ENCODE peak calls at places on chromosome 21, in four cellular contexts. One of them, this sample, is unnamed.

GRCh38 chr21:36079010-36079649 is 9.3 kb downstream of the CBR1 start:
- DNase-seq in K562: peak
- DNase-seq in breast epithelium: no peak
- DNase-seq in GM12892: no peak
- DNase-seq in this sample: no peak

GRCh38 chr21:24280591-24280990 is 1326.7 kb downstream of the MRPL39 start:
- DNase-seq in K562: no peak
- DNase-seq in breast epithelium: no peak
- DNase-seq in GM12892: no peak
- DNase-seq in this sample: no peak

GRCh38 chr21:33670076-33670475 is 27.8 kb downstream of the ITSN1 start:
- DNase-seq in K562: no peak
- DNase-seq in breast epithelium: no peak
- DNase-seq in GM12892: no peak
- DNase-seq in this sample: no peak

GRCh38 chr21:34904526-34905298 is 144.4 kb downstream of the RUNX1 start:
- DNase-seq in K562: peak
- DNase-seq in breast epithelium: no peak
- DNase-seq in GM12892: no peak
- DNase-seq in this sample: no peak

GRCh38 chr21:14866859-14867560 is 197.8 kb downstream of the NRIP1 start:
- DNase-seq in K562: no peak
- DNase-seq in breast epithelium: no peak
- DNase-seq in GM12892: no peak
- DNase-seq in this sample: no peak

GRCh38 chr21:35738342-35738961 is 321.9 kb downstream of the SETD4 start:
- DNase-seq in K562: no peak
- DNase-seq in breast epithelium: peak
- DNase-seq in GM12892: no peak
- DNase-seq in this sample: no peak

GRCh38 chr21:26845066-26845749 is at the start of gene ADAMTS1:
- DNase-seq in K562: no peak
- DNase-seq in breast epithelium: peak
- DNase-seq in GM12892: no peak
- DNase-seq in this sample: no peak

GRCh38 chr21:37006521-37007291 is at the start of gene RIPPLY3:
- DNase-seq in K562: no peak
- DNase-seq in breast epithelium: no peak
- DNase-seq in GM12892: no peak
- DNase-seq in this sample: no peak

GRCh38 chr21:34609244-34609950 is 5.5 kb downstream of the RCAN1 start:
- DNase-seq in K562: no peak
- DNase-seq in breast epithelium: no peak
- DNase-seq in GM12892: no peak
- DNase-seq in this sample: no peak

GRCh38 chr21:34113842-34114241 is 40.5 kb downstream of the MRPS6 start:
- DNase-seq in K562: no peak
- DNase-seq in breast epithelium: no peak
- DNase-seq in GM12892: no peak
- DNase-seq in this sample: no peak

GRCh38 chr21:46572850-46573249 is 32.0 kb downstream of the S100B start:
- DNase-seq in K562: no peak
- DNase-seq in breast epithelium: no peak
- DNase-seq in GM12892: no peak
- DNase-seq in this sample: no peak

GRCh38 chr21:14646893-14647292 is 100.8 kb upstream of the SAMSN1 start:
- DNase-seq in K562: no peak
- DNase-seq in breast epithelium: no peak
- DNase-seq in GM12892: no peak
- DNase-seq in this sample: no peak

GRCh38 chr21:30206551-30207251 is 9.2 kb downstream of the CLDN8 start:
- DNase-seq in K562: no peak
- DNase-seq in breast epithelium: no peak
- DNase-seq in GM12892: no peak
- DNase-seq in this sample: peak

GRCh38 chr21:28215214-28215954 is 777.3 kb downstream of the LTN1 start:
- DNase-seq in K562: no peak
- DNase-seq in breast epithelium: no peak
- DNase-seq in GM12892: no peak
- DNase-seq in this sample: no peak

GRCh38 chr21:35203093-35204021 is 154.3 kb upstream of the RUNX1 start:
- DNase-seq in K562: peak
- DNase-seq in breast epithelium: no peak
- DNase-seq in GM12892: no peak
- DNase-seq in this sample: no peak

GRCh38 chr21:34908424-34909055 is 140.6 kb downstream of the RUNX1 start:
- DNase-seq in K562: peak
- DNase-seq in breast epithelium: no peak
- DNase-seq in GM12892: no peak
- DNase-seq in this sample: no peak

GRCh38 chr21:32412162-32412997 is at the start of gene EVA1C:
- DNase-seq in K562: no peak
- DNase-seq in breast epithelium: peak
- DNase-seq in GM12892: no peak
- DNase-seq in this sample: no peak

GRCh38 chr21:32713726-32714125 is 14.1 kb downstream of the SYNJ1 start:
- DNase-seq in K562: no peak
- DNase-seq in breast epithelium: no peak
- DNase-seq in GM12892: no peak
- DNase-seq in this sample: no peak

GRCh38 chr21:34593954-34594531 is 20.9 kb downstream of the RCAN1 start:
- DNase-seq in K562: no peak
- DNase-seq in breast epithelium: no peak
- DNase-seq in GM12892: no peak
- DNase-seq in this sample: no peak

GRCh38 chr21:35051287-35051818 is 2.3 kb upstream of the RUNX1 start:
- DNase-seq in K562: peak
- DNase-seq in breast epithelium: peak
- DNase-seq in GM12892: peak
- DNase-seq in this sample: no peak

GRCh38 chr21:36697473-36698159 is 1.3 kb upstream of the SIM2 start:
- DNase-seq in K562: no peak
- DNase-seq in breast epithelium: no peak
- DNase-seq in GM12892: peak
- DNase-seq in this sample: no peak

GRCh38 chr21:33238146-33238545 is 8.4 kb downstream of the IFNAR2 start:
- DNase-seq in K562: no peak
- DNase-seq in breast epithelium: no peak
- DNase-seq in GM12892: no peak
- DNase-seq in this sample: no peak

GRCh38 chr21:34935868-34936267 is 113.2 kb downstream of the RUNX1 start:
- DNase-seq in K562: no peak
- DNase-seq in breast epithelium: no peak
- DNase-seq in GM12892: no peak
- DNase-seq in this sample: no peak

GRCh38 chr21:27329255-27329851 is 362.5 kb upstream of the ADAMTS5 start:
- DNase-seq in K562: no peak
- DNase-seq in breast epithelium: no peak
- DNase-seq in GM12892: no peak
- DNase-seq in this sample: no peak

GRCh38 chr21:14495075-14495474 is 51.0 kb downstream of the SAMSN1 start:
- DNase-seq in K562: no peak
- DNase-seq in breast epithelium: no peak
- DNase-seq in GM12892: no peak
- DNase-seq in this sample: no peak

GRCh38 chr21:25385912-25386474 is 221.3 kb downstream of the MRPL39 start:
- DNase-seq in K562: peak
- DNase-seq in breast epithelium: no peak
- DNase-seq in GM12892: no peak
- DNase-seq in this sample: peak

GRCh38 chr21:33663241-33663640 is 20.9 kb downstream of the ITSN1 start:
- DNase-seq in K562: no peak
- DNase-seq in breast epithelium: no peak
- DNase-seq in GM12892: no peak
- DNase-seq in this sample: no peak

GRCh38 chr21:35342440-35342839 is 293.3 kb upstream of the RUNX1 start:
- DNase-seq in K562: peak
- DNase-seq in breast epithelium: no peak
- DNase-seq in GM12892: peak
- DNase-seq in this sample: no peak

GRCh38 chr21:35170818-35171217 is 121.7 kb upstream of the RUNX1 start:
- DNase-seq in K562: no peak
- DNase-seq in breast epithelium: no peak
- DNase-seq in GM12892: no peak
- DNase-seq in this sample: no peak

GRCh38 chr21:22791986-22792560 is 1793.9 kb downstream of the NCAM2 start:
- DNase-seq in K562: peak
- DNase-seq in breast epithelium: no peak
- DNase-seq in GM12892: no peak
- DNase-seq in this sample: peak

GRCh38 chr21:45511661-45512431 is 30.4 kb downstream of the SLC19A1 start:
- DNase-seq in K562: no peak
- DNase-seq in breast epithelium: no peak
- DNase-seq in GM12892: no peak
- DNase-seq in this sample: no peak
- TF ChIP-seq POLR2AphosphoS5 in K562: peak
- TF ChIP-seq POLR2AphosphoS5 in breast epithelium: no peak
- TF ChIP-seq POLR2AphosphoS5 in GM12892: peak
- TF ChIP-seq POLR2AphosphoS5 in this sample: no peak

GRCh38 chr21:45454924-45455315 is 50.0 kb downstream of the COL18A1 start:
- DNase-seq in K562: no peak
- DNase-seq in breast epithelium: no peak
- DNase-seq in GM12892: no peak
- DNase-seq in this sample: no peak

GRCh38 chr21:45452696-45453307 is 47.8 kb downstream of the COL18A1 start:
- DNase-seq in K562: no peak
- DNase-seq in breast epithelium: no peak
- DNase-seq in GM12892: no peak
- DNase-seq in this sample: no peak

GRCh38 chr21:45455321-45456013 is 50.5 kb downstream of the COL18A1 start:
- DNase-seq in K562: no peak
- DNase-seq in breast epithelium: peak
- DNase-seq in GM12892: no peak
- DNase-seq in this sample: no peak

GRCh38 chr21:45453308-45453950 is 48.5 kb downstream of the COL18A1 start:
- DNase-seq in K562: no peak
- DNase-seq in breast epithelium: no peak
- DNase-seq in GM12892: no peak
- DNase-seq in this sample: no peak

GRCh38 chr21:45454081-45454923 is 49.3 kb downstream of the COL18A1 start:
- DNase-seq in K562: no peak
- DNase-seq in breast epithelium: no peak
- DNase-seq in GM12892: no peak
- DNase-seq in this sample: no peak
- TF ChIP-seq POLR2AphosphoS5 in K562: no peak
- TF ChIP-seq POLR2AphosphoS5 in breast epithelium: no peak
- TF ChIP-seq POLR2AphosphoS5 in GM12892: no peak
- TF ChIP-seq POLR2AphosphoS5 in this sample: no peak

GRCh38 chr21:21175798-21176334 is 177.7 kb downstream of the NCAM2 start:
- DNase-seq in K562: no peak
- DNase-seq in breast epithelium: no peak
- DNase-seq in GM12892: no peak
- DNase-seq in this sample: no peak

GRCh38 chr21:21177353-21177986 is 179.3 kb downstream of the NCAM2 start:
- DNase-seq in K562: no peak
- DNase-seq in breast epithelium: no peak
- DNase-seq in GM12892: no peak
- DNase-seq in this sample: no peak

GRCh38 chr21:21183092-21183491 is 184.9 kb downstream of the NCAM2 start:
- DNase-seq in K562: no peak
- DNase-seq in breast epithelium: no peak
- DNase-seq in GM12892: no peak
- DNase-seq in this sample: no peak

GRCh38 chr21:21182401-21182800 is 184.2 kb downstream of the NCAM2 start:
- DNase-seq in K562: no peak
- DNase-seq in breast epithelium: no peak
- DNase-seq in GM12892: no peak
- DNase-seq in this sample: no peak

GRCh38 chr21:21179619-21180336 is 181.6 kb downstream of the NCAM2 start:
- DNase-seq in K562: peak
- DNase-seq in breast epithelium: no peak
- DNase-seq in GM12892: no peak
- DNase-seq in this sample: no peak
- TF ChIP-seq POLR2AphosphoS5 in K562: no peak
- TF ChIP-seq POLR2AphosphoS5 in breast epithelium: no peak
- TF ChIP-seq POLR2AphosphoS5 in GM12892: no peak
- TF ChIP-seq POLR2AphosphoS5 in this sample: no peak

GRCh38 chr21:42191978-42192595 is 26.9 kb upstream of the ABCG1 start:
- DNase-seq in K562: no peak
- DNase-seq in breast epithelium: peak
- DNase-seq in GM12892: no peak
- DNase-seq in this sample: no peak
- TF ChIP-seq POLR2AphosphoS5 in K562: no peak
- TF ChIP-seq POLR2AphosphoS5 in breast epithelium: no peak
- TF ChIP-seq POLR2AphosphoS5 in GM12892: no peak
- TF ChIP-seq POLR2AphosphoS5 in this sample: no peak

GRCh38 chr21:44326272-44326647 is 12.9 kb downstream of the CFAP410 start:
- DNase-seq in K562: no peak
- DNase-seq in breast epithelium: no peak
- DNase-seq in GM12892: no peak
- DNase-seq in this sample: no peak

GRCh38 chr21:44325386-44326271 is 13.6 kb downstream of the CFAP410 start:
- DNase-seq in K562: no peak
- DNase-seq in breast epithelium: no peak
- DNase-seq in GM12892: no peak
- DNase-seq in this sample: no peak

GRCh38 chr21:44328242-44328895 is 10.8 kb downstream of the CFAP410 start:
- DNase-seq in K562: no peak
- DNase-seq in breast epithelium: no peak
- DNase-seq in GM12892: no peak
- DNase-seq in this sample: no peak

GRCh38 chr21:44327603-44327974 is 11.6 kb downstream of the CFAP410 start:
- DNase-seq in K562: no peak
- DNase-seq in breast epithelium: no peak
- DNase-seq in GM12892: no peak
- DNase-seq in this sample: no peak

GRCh38 chr21:44326716-44327602 is 12.2 kb downstream of the CFAP410 start:
- DNase-seq in K562: no peak
- DNase-seq in breast epithelium: no peak
- DNase-seq in GM12892: no peak
- DNase-seq in this sample: no peak
- TF ChIP-seq POLR2AphosphoS5 in K562: no peak
- TF ChIP-seq POLR2AphosphoS5 in breast epithelium: no peak
- TF ChIP-seq POLR2AphosphoS5 in GM12892: no peak
- TF ChIP-seq POLR2AphosphoS5 in this sample: no peak

DNA sequence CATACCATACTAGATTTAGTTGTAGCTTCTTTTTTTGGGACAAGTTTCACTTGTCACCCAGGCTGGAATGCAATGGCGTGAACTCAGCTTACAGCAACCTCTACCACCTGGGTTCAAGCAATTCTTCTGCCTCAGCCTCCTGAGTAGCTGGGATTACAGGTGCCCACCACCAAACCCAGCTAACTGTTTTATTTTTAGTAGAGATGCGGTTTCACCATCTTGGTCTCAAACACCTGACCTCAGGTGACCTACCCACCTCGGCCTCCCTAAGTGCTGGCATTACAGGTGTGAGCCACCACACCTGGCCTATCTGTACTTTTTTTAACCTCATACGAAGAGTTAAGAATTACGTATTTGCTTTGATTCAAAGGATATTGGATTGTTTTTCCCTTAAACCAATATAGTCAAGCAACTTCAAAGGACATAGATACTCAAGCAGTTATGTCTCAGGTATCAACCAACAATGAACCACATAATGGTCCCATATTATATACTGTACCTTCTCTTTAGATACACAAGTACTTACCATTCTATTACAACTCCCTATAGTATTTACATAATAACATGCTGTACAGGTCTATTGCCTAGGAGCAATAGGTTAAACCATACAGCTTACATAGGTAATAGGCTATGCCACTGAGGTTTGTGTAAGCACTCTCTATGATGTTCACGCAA is 7.5 kb downstream of the HMGN1 start:
- DNase-seq in K562: no peak
- DNase-seq in breast epithelium: no peak
- DNase-seq in GM12892: no peak
- DNase-seq in this sample: no peak
- TF ChIP-seq POLR2AphosphoS5 in K562: peak
- TF ChIP-seq POLR2AphosphoS5 in breast epithelium: no peak
- TF ChIP-seq POLR2AphosphoS5 in GM12892: peak
- TF ChIP-seq POLR2AphosphoS5 in this sample: no peak